ENCODE peak calls at places on chromosomes 12 and 14, in ten cellular contexts. Z, L, X, O, R, J, I, D, T and S are unnamed samples.

GRCh38 chr12:104223599-104224168 is 8.1 kb downstream of the TXNRD1 start:
- DNase-seq in Z (no peak), L (no peak), X (no peak), O (no peak), R (no peak), J (no peak), I (no peak), D (no peak), T (no peak), S (no peak)

GRCh38 chr12:92730758-92731157 is 28.0 kb downstream of the PLEKHG7 start:
- DNase-seq in Z (no peak), L (no peak), X (no peak), O (no peak), R (no peak), J (no peak), I (no peak), D (no peak), T (no peak), S (no peak)

GRCh38 chr12:107399061-107399460 is 286.5 kb upstream of the PWP1 start:
- DNase-seq in Z (no peak), L (no peak), X (no peak), O (no peak), R (no peak), J (no peak), I (no peak), D (no peak), T (no peak), S (no peak)

GRCh38 chr12:50192908-50193307 is 25.7 kb upstream of the CERS5 start:
- DNase-seq in Z (no peak), L (no peak), X (no peak), O (no peak), R (no peak), J (no peak), I (no peak), D (no peak), T (no peak), S (no peak)

GRCh38 chr14:100884456-100884855 is 19.1 kb downstream of the RTL1 start:
- DNase-seq in Z (no peak), L (no peak), X (no peak), O (no peak), R (no peak), J (no peak), I (no peak), D (no peak), T (no peak), S (no peak)

GRCh38 chr12:15469342-15469741 is 147.0 kb downstream of the PTPRO start:
- DNase-seq in Z (no peak), L (no peak), X (no peak), O (no peak), R (no peak), J (no peak), I (no peak), D (no peak), T (no peak), S (no peak)

GRCh38 chr14:98069712-98070133 is 1202.3 kb downstream of the BCL11B start:
- DNase-seq in Z (no peak), L (no peak), X (no peak), O (no peak), R (no peak), J (peak; percentile 46), I (no peak), D (peak; percentile 34), T (no peak), S (no peak)

GRCh38 chr12:11663128-11663527 is 13.7 kb downstream of the ETV6 start:
- DNase-seq in Z (peak; percentile 31), L (no peak), X (peak; percentile 52), O (no peak), R (no peak), J (no peak), I (no peak), D (no peak), T (no peak), S (no peak)

GRCh38 chr12:123761841-123762714 is at the start of gene DNAH10:
- DNase-seq in Z (no peak), L (no peak), X (no peak), O (no peak), R (no peak), J (peak; percentile 34), I (peak; percentile 15), D (peak; percentile 92), T (no peak), S (no peak)

GRCh38 chr12:69457433-69457832 is 12.8 kb upstream of the FRS2 start:
- DNase-seq in Z (no peak), L (no peak), X (no peak), O (no peak), R (no peak), J (no peak), I (no peak), D (no peak), T (no peak), S (no peak)

GRCh38 chr12:102958073-102958829 is 777 bp downstream of the ASCL1 start:
- DNase-seq in Z (peak; percentile 71), L (no peak), X (no peak), O (no peak), R (no peak), J (no peak), I (no peak), D (peak; percentile 90), T (no peak), S (peak; percentile 48)

GRCh38 chr14:20866963-20867362 is 24.2 kb upstream of the RNASE3 start:
- DNase-seq in Z (no peak), L (no peak), X (no peak), O (no peak), R (no peak), J (no peak), I (no peak), D (peak; percentile 41), T (no peak), S (no peak)

GRCh38 chr14:45664668-45665356 is 411.8 kb upstream of the MIS18BP1 start:
- DNase-seq in Z (peak; percentile 7), L (no peak), X (no peak), O (no peak), R (no peak), J (no peak), I (no peak), D (peak; percentile 73), T (no peak), S (no peak)

GRCh38 chr12:52615208-52615868 is 3.0 kb downstream of the KRT73 start:
- DNase-seq in Z (no peak), L (no peak), X (no peak), O (no peak), R (no peak), J (peak; percentile 23), I (no peak), D (peak; percentile 14), T (no peak), S (no peak)

GRCh38 chr14:71206766-71207371 is 299.6 kb downstream of the PCNX1 start:
- DNase-seq in Z (no peak), L (peak; percentile 37), X (peak; percentile 83), O (peak; percentile 38), R (peak; percentile 90), J (no peak), I (no peak), D (no peak), T (peak; percentile 26), S (peak; percentile 70)

GRCh38 chr14:95507701-95508103 is 8.7 kb downstream of the SYNE3 start:
- DNase-seq in Z (no peak), L (no peak), X (no peak), O (no peak), R (peak; percentile 73), J (no peak), I (no peak), D (no peak), T (peak; percentile 51), S (no peak)

DNA sequence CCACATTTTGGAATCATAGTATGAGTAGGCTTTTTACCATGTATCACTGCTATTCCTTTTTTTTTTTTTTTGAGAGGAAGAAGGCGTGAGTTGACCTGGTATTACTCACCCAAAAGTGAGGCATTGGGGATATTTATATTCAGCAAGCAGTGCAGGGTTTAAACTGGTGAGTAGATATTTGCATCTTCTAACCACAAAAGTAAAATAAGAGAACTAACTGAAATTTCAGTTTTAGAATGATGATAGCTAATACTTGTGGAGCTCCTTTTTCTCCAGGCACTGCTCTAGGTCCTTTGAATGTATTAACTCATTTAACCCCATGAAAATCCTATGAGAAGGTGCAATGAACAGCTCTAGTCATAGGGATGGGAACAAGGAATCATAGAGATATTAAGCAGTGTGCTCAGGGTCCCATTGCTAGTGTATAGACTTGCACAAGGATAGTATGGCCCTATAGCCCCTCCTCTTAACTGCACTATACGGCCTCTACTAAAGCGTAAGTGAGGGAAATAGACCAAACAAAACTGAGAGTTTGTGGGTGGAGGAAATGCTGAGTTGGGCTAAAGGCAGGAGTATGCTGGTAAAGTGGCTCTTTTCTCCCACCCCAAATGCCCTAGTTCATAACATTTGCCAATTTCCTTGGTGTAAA is 104.3 kb upstream of the MAX start:
- DNase-seq in Z (no peak), L (no peak), X (no peak), O (no peak), R (no peak), J (no peak), I (no peak), D (no peak), T (no peak), S (no peak)
- H3K27ac ChIP-seq in Z (no peak overlapping the region), L (no peak overlapping the region), X (no peak overlapping the region), O (no peak overlapping the region), R (no peak overlapping the region), J (no peak overlapping the region), I (peak overlapping the region; percentile 14), D (no peak overlapping the region), T (no peak overlapping the region), S (no peak overlapping the region)

GRCh38 chr12:29667011-29667410 is 116.7 kb downstream of the TMTC1 start:
- DNase-seq in Z (no peak), L (no peak), X (no peak), O (no peak), R (no peak), J (no peak), I (no peak), D (no peak), T (no peak), S (no peak)
- H3K27ac ChIP-seq in Z (no peak overlapping the region), L (no peak overlapping the region), X (no peak overlapping the region), O (no peak overlapping the region), R (no peak overlapping the region), J (no peak overlapping the region), I (no peak overlapping the region), D (no peak overlapping the region), T (no peak overlapping the region), S (no peak overlapping the region)

DNA sequence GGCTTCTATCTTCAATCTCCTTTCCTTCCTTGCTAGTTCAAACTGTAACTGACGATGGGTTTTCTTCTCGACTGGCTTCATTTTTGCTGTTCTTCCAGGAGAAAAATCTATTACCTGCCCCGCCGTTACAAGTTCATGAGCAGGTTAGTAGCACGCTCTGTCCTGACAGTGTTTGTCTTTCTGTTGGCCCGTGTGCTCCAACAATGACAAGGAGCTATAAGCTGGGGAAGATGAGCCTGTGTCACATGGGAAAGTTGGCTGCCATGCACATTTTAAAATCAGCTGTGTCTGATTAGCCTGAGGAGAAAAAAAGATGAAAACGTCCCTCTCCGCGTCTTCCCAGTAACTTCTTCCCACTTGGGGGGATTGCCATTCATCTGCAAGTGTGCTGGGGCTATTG is 180.2 kb downstream of the ANO4 start:
- DNase-seq in Z (no peak), L (no peak), X (no peak), O (no peak), R (no peak), J (no peak), I (no peak), D (no peak), T (no peak), S (no peak)
- H3K27ac ChIP-seq in Z (no peak overlapping the region), L (no peak overlapping the region), X (no peak overlapping the region), O (no peak overlapping the region), R (no peak overlapping the region), J (no peak overlapping the region), I (no peak overlapping the region), D (no peak overlapping the region), T (no peak overlapping the region), S (no peak overlapping the region)

GRCh38 chr12:51253276-51253675 is 14.7 kb downstream of the DAZAP2 start:
- DNase-seq in Z (no peak), L (no peak), X (no peak), O (no peak), R (no peak), J (no peak), I (no peak), D (no peak), T (no peak), S (no peak)
- H3K27ac ChIP-seq in Z (no peak overlapping the region), L (no peak overlapping the region), X (no peak overlapping the region), O (no peak overlapping the region), R (no peak overlapping the region), J (no peak overlapping the region), I (no peak overlapping the region), D (no peak overlapping the region), T (no peak overlapping the region), S (no peak overlapping the region)